ENCODE peak calls at places on chromosomes 4 and X, in ten cellular contexts. Q is NT2/D1, V is OCI-LY7, I is uterus, W is astrocyte, Z is body of pancreas, G is ascending aorta, U is MM.1S, H is HFF-Myc, J is heart right ventricle. X is an unnamed sample.

GRCh38 chr4:132386130-132386529 is 763.0 kb upstream of the PCDH10 start:
- DNase-seq in I (no peak), H (no peak), Z (no peak), W (no peak), Q (no peak), J (no peak), G (no peak), V (no peak), U (no peak), X (no peak)

GRCh38 chr4:40200881-40201797 is 4.3 kb downstream of the RHOH start:
- DNase-seq in W (peak), H (no peak), Z (no peak), G (no peak), V (peak), J (no peak), I (no peak), Q (no peak), U (peak), X (no peak)

GRCh38 chr4:108193891-108194672 is 25.4 kb upstream of the LEF1 start:
- DNase-seq in W (no peak), Z (no peak), J (no peak), U (no peak), V (no peak), I (no peak), G (no peak), H (no peak), Q (peak), X (no peak)

GRCh38 chr4:22190855-22191254 is 242.3 kb upstream of the KCNIP4 start:
- DNase-seq in V (no peak), Q (no peak), U (no peak), W (peak), I (no peak), G (no peak), H (peak), J (no peak), Z (no peak), X (no peak)

GRCh38 chr4:112288455-112288854 is 2.8 kb upstream of the TIFA start:
- DNase-seq in W (no peak), U (peak), V (peak), J (no peak), I (no peak), Q (no peak), H (no peak), Z (no peak), G (no peak), X (peak)

GRCh38 chr4:41361831-41362646 is 105.3 kb downstream of the UCHL1 start:
- DNase-seq in Q (no peak), V (no peak), H (no peak), G (no peak), I (no peak), W (no peak), U (no peak), Z (no peak), J (no peak), X (no peak)

GRCh38 chr4:74623041-74623440 is 171.3 kb downstream of the BTC start:
- DNase-seq in H (peak), I (no peak), Q (peak), J (no peak), W (no peak), G (no peak), Z (peak), V (peak), U (peak), X (peak)

GRCh38 chr4:124807421-124807820 is 94.9 kb upstream of the ANKRD50 start:
- DNase-seq in V (no peak), U (no peak), Z (no peak), Q (no peak), I (no peak), G (no peak), W (no peak), H (no peak), J (no peak), X (no peak)

GRCh38 chr4:129384974-129385373 is 289.0 kb downstream of the C4orf33 start:
- DNase-seq in G (no peak), J (no peak), Q (no peak), W (no peak), I (no peak), Z (no peak), H (no peak), U (no peak), V (no peak), X (no peak)

GRCh38 chr4:140615451-140615850 is 46.7 kb upstream of the UCP1 start:
- DNase-seq in H (no peak), Z (no peak), Q (no peak), J (no peak), U (no peak), W (no peak), V (no peak), G (no peak), I (no peak), X (no peak)

GRCh38 chrX:7074135-7074907 is 73.2 kb upstream of the STS start:
- DNase-seq in H (no peak), G (no peak), Q (no peak), V (no peak), U (no peak), Z (no peak), I (no peak), W (no peak), J (no peak), X (no peak)

GRCh38 chr4:20445933-20446723 is 194.4 kb downstream of the SLIT2 start:
- DNase-seq in Q (peak), U (no peak), H (no peak), G (no peak), Z (no peak), V (no peak), J (no peak), I (no peak), W (no peak), X (no peak)

GRCh38 chrX:68832101-68832416 is 3.2 kb downstream of the EFNB1 start:
- DNase-seq in V (peak), U (no peak), J (no peak), W (peak), G (peak), Q (no peak), I (peak), H (no peak), Z (peak), X (no peak)

GRCh38 chrX:54786972-54787371 is 11.1 kb downstream of the ITIH6 start:
- DNase-seq in Z (peak), G (no peak), I (no peak), V (peak), Q (no peak), H (no peak), U (peak), W (no peak), J (no peak), X (peak)

DNA sequence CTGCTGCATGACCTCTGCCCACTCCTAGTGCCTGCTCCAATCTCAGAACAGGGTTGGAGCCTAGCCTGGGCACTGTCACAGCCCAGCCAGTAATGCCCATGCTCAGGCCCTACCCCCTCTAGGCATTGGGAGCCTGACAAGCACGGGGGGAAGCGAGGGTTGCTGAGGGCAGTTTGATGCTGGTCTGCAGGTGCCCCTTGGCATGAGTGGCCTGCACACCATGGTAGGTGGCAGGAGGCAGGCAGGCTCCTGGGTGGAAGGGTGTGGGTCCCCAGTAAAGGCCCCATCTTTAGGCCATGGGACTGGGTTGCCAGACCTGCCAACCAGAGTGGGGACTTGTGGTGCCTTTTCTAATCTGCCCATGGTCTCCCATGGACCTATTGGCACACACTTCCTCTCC is 72.1 kb upstream of the DCAF12L2 start:
- DNase-seq in Q (no peak), Z (no peak), W (no peak), V (no peak), J (no peak), H (no peak), G (no peak), I (no peak), U (no peak), X (no peak)
- H3K4me3 ChIP-seq in Q (no peak), Z (no peak), W (no peak), V (no peak), J (no peak), H (no peak), G (no peak), I (no peak), U (no peak), X (no peak)

DNA sequence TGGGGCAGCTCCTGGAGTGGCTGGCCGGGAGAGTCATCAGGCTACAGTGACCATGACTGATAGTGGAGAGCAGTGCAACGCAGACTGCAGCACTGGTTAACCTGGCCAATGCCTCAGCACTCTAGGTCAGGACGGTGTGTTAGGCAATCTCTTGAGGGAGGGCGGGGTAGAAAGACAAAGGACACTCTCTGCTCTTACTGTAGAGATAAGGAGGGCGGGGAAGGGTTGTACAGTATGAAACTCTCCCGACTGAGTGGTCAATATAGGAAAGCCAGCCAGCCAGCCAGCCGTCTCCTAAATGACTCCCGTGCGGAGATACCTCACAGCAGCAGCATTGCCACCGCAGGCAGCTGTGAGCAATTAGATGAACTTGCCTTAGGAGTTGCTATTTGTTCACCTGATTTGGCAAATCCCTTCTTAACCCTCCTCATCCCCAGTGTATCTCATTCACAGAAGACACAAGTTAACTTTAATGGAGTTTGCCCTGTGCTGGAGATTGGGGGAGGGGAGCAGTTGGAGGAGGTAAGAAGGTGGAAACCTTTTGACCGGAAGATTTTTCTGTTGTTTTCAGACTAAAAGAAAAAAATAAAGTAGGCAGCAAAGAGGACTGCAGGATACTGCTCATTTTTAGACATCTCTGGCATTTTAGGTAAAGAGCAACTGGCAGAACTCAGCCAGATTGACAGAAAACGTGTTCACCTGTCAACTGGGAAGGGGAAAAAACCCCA is 330.5 kb downstream of the HNRNPD start:
- DNase-seq in V (no peak), J (no peak), Q (no peak), I (no peak), H (no peak), Z (peak), W (no peak), G (no peak), U (no peak), X (no peak)
- H3K4me3 ChIP-seq in V (no peak), J (no peak), Q (peak), I (no peak), H (no peak), Z (no peak), W (no peak), G (peak), U (no peak), X (no peak)

DNA sequence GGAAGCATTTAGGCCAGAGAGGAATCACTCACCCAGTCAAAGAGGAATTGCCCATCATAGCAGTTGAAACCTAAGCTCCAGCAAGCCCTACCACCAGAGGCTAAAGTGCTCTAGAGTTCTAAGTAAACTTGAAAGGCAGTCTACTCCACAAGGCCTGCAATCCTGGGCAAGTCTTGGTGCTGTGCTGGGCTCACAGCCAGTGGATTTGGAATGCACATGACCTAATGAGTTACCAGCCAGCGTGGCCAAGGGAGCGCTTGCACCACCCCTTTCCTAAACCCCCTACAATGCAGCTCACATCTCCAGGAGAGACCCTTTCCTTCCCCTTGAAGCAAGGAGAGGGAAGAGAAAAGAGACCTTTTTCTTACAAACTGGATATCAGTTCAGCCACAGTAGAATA is 445.7 kb downstream of the GASK1B start:
- DNase-seq in Q (no peak), I (no peak), G (no peak), Z (no peak), H (no peak), U (no peak), W (peak), V (no peak), J (no peak), X (no peak)
- H3K4me3 ChIP-seq in Q (no peak), I (no peak), G (no peak), Z (no peak), H (no peak), U (no peak), W (no peak), V (no peak), J (no peak), X (no peak)

GRCh38 chrX:40003982-40004535 is 93.7 kb downstream of the BCOR start:
- DNase-seq in V (no peak), W (no peak), G (no peak), J (peak), H (no peak), U (no peak), Z (no peak), Q (no peak), I (no peak), X (no peak)
- H3K4me3 ChIP-seq in V (no peak), W (no peak), G (no peak), J (no peak), H (no peak), U (no peak), Z (no peak), Q (no peak), I (no peak), X (no peak)

GRCh38 chrX:118495958-118496762 is 545 bp downstream of the DOCK11 start:
- DNase-seq in G (peak), J (peak), U (peak), Z (peak), V (peak), Q (no peak), W (no peak), I (peak), H (no peak), X (peak)

GRCh38 chrX:118498755-118499154 is 3.1 kb downstream of the DOCK11 start:
- DNase-seq in Q (no peak), J (no peak), Z (no peak), G (no peak), V (no peak), U (no peak), I (no peak), W (no peak), H (no peak), X (no peak)

GRCh38 chrX:118498351-118498750 is 2.7 kb downstream of the DOCK11 start:
- DNase-seq in H (no peak), Q (no peak), U (no peak), G (no peak), J (no peak), V (no peak), W (no peak), I (no peak), Z (no peak), X (no peak)

GRCh38 chrX:118496763-118497079 is 1.1 kb downstream of the DOCK11 start:
- DNase-seq in V (peak), G (no peak), W (no peak), H (no peak), I (no peak), J (no peak), U (no peak), Z (no peak), Q (no peak), X (no peak)

DNA sequence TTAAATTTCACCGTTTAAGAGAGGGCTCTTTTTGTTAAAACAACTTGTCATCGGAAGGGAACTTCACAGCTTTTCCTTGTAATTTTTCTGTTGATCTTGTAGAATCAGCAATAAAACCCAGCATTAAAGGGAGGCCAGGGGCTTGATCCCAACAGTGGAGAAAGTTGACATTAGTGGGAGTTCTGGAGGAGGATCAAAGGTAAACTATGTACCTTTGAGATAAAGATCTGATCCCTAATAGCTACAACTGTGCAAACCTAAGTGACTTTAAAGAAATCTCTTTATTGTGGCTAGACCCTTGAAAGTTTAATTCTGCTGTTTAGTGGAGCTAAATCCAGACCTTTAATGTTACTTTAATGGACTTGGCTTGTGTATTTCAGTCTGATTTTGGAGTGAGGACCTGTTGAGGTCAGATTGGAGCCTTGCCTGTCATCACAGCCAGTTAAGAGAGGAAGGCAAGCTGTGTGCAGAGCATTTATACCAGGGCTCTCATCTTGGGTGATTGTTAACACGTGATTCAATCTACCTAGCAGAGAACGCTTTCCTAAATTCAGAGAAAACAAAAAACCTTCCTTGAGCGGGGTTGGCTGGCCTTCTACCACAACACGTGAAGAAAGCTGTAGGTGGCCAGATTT is 1.7 kb downstream of the DOCK11 start:
- DNase-seq in J (no peak), H (no peak), Z (no peak), W (no peak), U (no peak), Q (no peak), V (peak), I (no peak), G (no peak), X (no peak)
- H3K4me3 ChIP-seq in J (no peak), H (peak), Z (no peak), W (no peak), U (peak), Q (peak), V (peak), I (peak), G (peak), X (peak)

GRCh38 chr4:78651250-78651860 is 99.8 kb downstream of the ANXA3 start:
- DNase-seq in Z (no peak), H (no peak), U (no peak), W (no peak), I (no peak), Q (no peak), J (no peak), G (no peak), V (no peak), X (no peak)

GRCh38 chr4:78645853-78646757 is 94.5 kb downstream of the ANXA3 start:
- DNase-seq in J (peak), Z (peak), W (peak), G (peak), I (peak), H (peak), V (no peak), U (no peak), Q (no peak), X (no peak)

GRCh38 chr4:78647272-78647671 is 95.7 kb downstream of the ANXA3 start:
- DNase-seq in H (no peak), Q (no peak), Z (no peak), U (no peak), G (no peak), V (no peak), W (no peak), I (no peak), J (no peak), X (no peak)

GRCh38 chr4:78650106-78651021 is 98.8 kb downstream of the ANXA3 start:
- DNase-seq in W (peak), G (no peak), V (no peak), I (no peak), U (no peak), H (no peak), Q (no peak), Z (no peak), J (no peak), X (no peak)

DNA sequence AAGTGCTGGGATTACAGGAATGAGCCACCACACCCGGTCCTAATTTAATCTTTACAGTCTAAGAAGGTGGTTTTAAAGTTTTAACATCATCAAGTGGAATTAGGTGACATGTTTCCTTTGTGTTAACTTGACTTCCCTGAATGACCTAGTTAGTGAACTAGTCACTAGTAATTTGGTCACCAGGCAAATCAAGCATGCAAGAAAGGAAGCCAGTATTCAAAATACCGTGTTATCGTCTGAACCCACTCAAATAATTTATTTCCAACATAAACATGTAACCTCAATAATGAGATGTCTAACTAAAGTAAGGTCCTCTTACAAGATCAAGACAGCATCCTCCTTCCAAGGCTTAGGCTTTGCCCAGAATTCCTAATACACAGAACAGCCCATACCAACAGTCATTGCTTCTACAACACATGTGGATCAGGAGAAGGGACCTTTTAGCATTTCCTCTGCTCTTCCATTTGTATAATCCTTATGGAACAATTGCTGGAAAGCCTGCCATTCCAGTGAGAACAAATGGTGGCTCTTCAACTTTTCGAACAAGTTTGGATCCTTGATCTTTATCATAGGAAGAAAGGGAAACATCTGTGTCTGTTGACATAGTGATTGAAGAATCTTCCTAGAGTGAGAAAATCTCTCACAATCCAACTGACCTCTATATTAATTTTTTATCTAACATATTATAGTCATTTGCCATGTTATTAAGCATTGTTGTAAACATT is 97.2 kb downstream of the ANXA3 start:
- DNase-seq in Q (no peak), G (no peak), J (no peak), H (no peak), W (no peak), U (no peak), I (no peak), Z (no peak), V (no peak), X (no peak)
- H3K4me3 ChIP-seq in Q (no peak), G (no peak), J (no peak), H (no peak), W (no peak), U (no peak), I (no peak), Z (no peak), V (no peak), X (no peak)

DNA sequence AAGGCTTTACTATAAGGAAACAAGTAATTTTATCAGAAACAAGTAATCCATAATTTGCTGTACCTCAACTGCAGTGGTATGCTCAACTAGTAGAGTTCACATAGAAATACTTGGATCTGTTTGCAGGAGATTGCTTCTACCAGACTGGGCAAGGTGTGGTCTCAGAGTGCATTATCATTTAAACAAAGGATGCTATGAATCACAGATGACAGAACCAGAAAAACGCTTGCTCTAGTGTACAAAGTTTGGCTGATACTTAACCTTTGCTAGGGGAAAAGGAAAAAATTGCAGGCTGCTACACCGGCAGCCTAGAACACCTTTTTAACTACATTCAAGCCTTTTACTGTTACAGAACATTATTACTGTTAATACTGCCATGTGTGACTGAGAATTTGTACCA is 97.1 kb downstream of the ENOX2 start:
- DNase-seq in Z (no peak), Q (no peak), I (no peak), V (no peak), G (no peak), W (peak), H (no peak), U (no peak), J (no peak), X (no peak)
- H3K4me3 ChIP-seq in Z (no peak), Q (no peak), I (no peak), V (no peak), G (no peak), W (no peak), H (no peak), U (no peak), J (no peak), X (no peak)

GRCh38 chrX:129840334-129840733 is 3.4 kb downstream of the ZDHHC9 start:
- DNase-seq in Z (no peak), W (no peak), U (no peak), H (no peak), G (no peak), V (no peak), Q (no peak), I (no peak), J (no peak), X (no peak)
- H3K4me3 ChIP-seq in Z (no peak), W (no peak), U (no peak), H (peak), G (no peak), V (no peak), Q (no peak), I (no peak), J (no peak), X (no peak)